ENCODE peak calls at places on chromosome 12, in nine cellular contexts. One of them, this sample, is unnamed. For H3K4me1, the result is how much of the 10 kb centered on the place peaks cover.

GRCh38 chr12:46675736-46676135 is 150.1 kb downstream of the SLC38A4 start:
- DNase-seq in psoas muscle: no peak
- DNase-seq in CD4-positive, CD25-positive, alpha-beta regulatory T cell: peak
- DNase-seq in effector memory CD4-positive, alpha-beta T cell: no peak
- DNase-seq in GM23338: peak
- DNase-seq in Peyer's patch: no peak
- DNase-seq in GM23248: peak
- DNase-seq in uterus: no peak
- DNase-seq in adrenal gland: peak
- DNase-seq in this sample: no peak

GRCh38 chr12:46944104-46944503 is 118.3 kb upstream of the SLC38A4 start:
- DNase-seq in psoas muscle: no peak
- DNase-seq in CD4-positive, CD25-positive, alpha-beta regulatory T cell: no peak
- DNase-seq in effector memory CD4-positive, alpha-beta T cell: no peak
- DNase-seq in GM23338: no peak
- DNase-seq in Peyer's patch: no peak
- DNase-seq in GM23248: peak
- DNase-seq in uterus: no peak
- DNase-seq in adrenal gland: peak
- DNase-seq in this sample: no peak

GRCh38 chr12:121184984-121185894 is 24.7 kb upstream of the P2RX4 start:
- DNase-seq in psoas muscle: no peak
- DNase-seq in CD4-positive, CD25-positive, alpha-beta regulatory T cell: no peak
- DNase-seq in effector memory CD4-positive, alpha-beta T cell: no peak
- DNase-seq in GM23338: no peak
- DNase-seq in Peyer's patch: no peak
- DNase-seq in GM23248: no peak
- DNase-seq in uterus: no peak
- DNase-seq in adrenal gland: no peak
- DNase-seq in this sample: no peak

GRCh38 chr12:23621910-23622309 is 327.6 kb downstream of the SOX5 start:
- DNase-seq in psoas muscle: no peak
- DNase-seq in CD4-positive, CD25-positive, alpha-beta regulatory T cell: no peak
- DNase-seq in effector memory CD4-positive, alpha-beta T cell: no peak
- DNase-seq in GM23338: no peak
- DNase-seq in Peyer's patch: no peak
- DNase-seq in GM23248: no peak
- DNase-seq in uterus: no peak
- DNase-seq in adrenal gland: no peak
- DNase-seq in this sample: no peak

GRCh38 chr12:31965090-31965489 is 5.9 kb downstream of the RESF1 start:
- DNase-seq in psoas muscle: no peak
- DNase-seq in CD4-positive, CD25-positive, alpha-beta regulatory T cell: no peak
- DNase-seq in effector memory CD4-positive, alpha-beta T cell: peak
- DNase-seq in GM23338: peak
- DNase-seq in Peyer's patch: no peak
- DNase-seq in GM23248: no peak
- DNase-seq in uterus: no peak
- DNase-seq in adrenal gland: no peak
- DNase-seq in this sample: no peak

GRCh38 chr12:51678086-51678724 is 87.2 kb downstream of the SCN8A start:
- DNase-seq in psoas muscle: no peak
- DNase-seq in CD4-positive, CD25-positive, alpha-beta regulatory T cell: peak
- DNase-seq in effector memory CD4-positive, alpha-beta T cell: no peak
- DNase-seq in GM23338: peak
- DNase-seq in Peyer's patch: no peak
- DNase-seq in GM23248: peak
- DNase-seq in uterus: no peak
- DNase-seq in adrenal gland: peak
- DNase-seq in this sample: no peak

GRCh38 chr12:42631507-42631906 is 42.0 kb upstream of the PRICKLE1 start:
- DNase-seq in psoas muscle: no peak
- DNase-seq in CD4-positive, CD25-positive, alpha-beta regulatory T cell: no peak
- DNase-seq in effector memory CD4-positive, alpha-beta T cell: no peak
- DNase-seq in GM23338: no peak
- DNase-seq in Peyer's patch: no peak
- DNase-seq in GM23248: peak
- DNase-seq in uterus: no peak
- DNase-seq in adrenal gland: no peak
- DNase-seq in this sample: no peak

GRCh38 chr12:9941838-9942237 is 9.7 kb upstream of the CLEC2A start:
- DNase-seq in psoas muscle: no peak
- DNase-seq in CD4-positive, CD25-positive, alpha-beta regulatory T cell: no peak
- DNase-seq in effector memory CD4-positive, alpha-beta T cell: no peak
- DNase-seq in GM23338: no peak
- DNase-seq in Peyer's patch: no peak
- DNase-seq in GM23248: no peak
- DNase-seq in uterus: no peak
- DNase-seq in adrenal gland: no peak
- DNase-seq in this sample: no peak

GRCh38 chr12:55927588-55928502 is at the start of gene PYM1:
- DNase-seq in psoas muscle: peak
- DNase-seq in CD4-positive, CD25-positive, alpha-beta regulatory T cell: peak
- DNase-seq in effector memory CD4-positive, alpha-beta T cell: peak
- DNase-seq in GM23338: peak
- DNase-seq in Peyer's patch: peak
- DNase-seq in GM23248: peak
- DNase-seq in uterus: peak
- DNase-seq in adrenal gland: peak
- DNase-seq in this sample: peak

GRCh38 chr12:12901158-12901791 is 9.9 kb downstream of the GPRC5A start:
- DNase-seq in psoas muscle: peak
- DNase-seq in CD4-positive, CD25-positive, alpha-beta regulatory T cell: no peak
- DNase-seq in effector memory CD4-positive, alpha-beta T cell: no peak
- DNase-seq in GM23338: no peak
- DNase-seq in Peyer's patch: no peak
- DNase-seq in GM23248: peak
- DNase-seq in uterus: peak
- DNase-seq in adrenal gland: peak
- DNase-seq in this sample: no peak

DNA sequence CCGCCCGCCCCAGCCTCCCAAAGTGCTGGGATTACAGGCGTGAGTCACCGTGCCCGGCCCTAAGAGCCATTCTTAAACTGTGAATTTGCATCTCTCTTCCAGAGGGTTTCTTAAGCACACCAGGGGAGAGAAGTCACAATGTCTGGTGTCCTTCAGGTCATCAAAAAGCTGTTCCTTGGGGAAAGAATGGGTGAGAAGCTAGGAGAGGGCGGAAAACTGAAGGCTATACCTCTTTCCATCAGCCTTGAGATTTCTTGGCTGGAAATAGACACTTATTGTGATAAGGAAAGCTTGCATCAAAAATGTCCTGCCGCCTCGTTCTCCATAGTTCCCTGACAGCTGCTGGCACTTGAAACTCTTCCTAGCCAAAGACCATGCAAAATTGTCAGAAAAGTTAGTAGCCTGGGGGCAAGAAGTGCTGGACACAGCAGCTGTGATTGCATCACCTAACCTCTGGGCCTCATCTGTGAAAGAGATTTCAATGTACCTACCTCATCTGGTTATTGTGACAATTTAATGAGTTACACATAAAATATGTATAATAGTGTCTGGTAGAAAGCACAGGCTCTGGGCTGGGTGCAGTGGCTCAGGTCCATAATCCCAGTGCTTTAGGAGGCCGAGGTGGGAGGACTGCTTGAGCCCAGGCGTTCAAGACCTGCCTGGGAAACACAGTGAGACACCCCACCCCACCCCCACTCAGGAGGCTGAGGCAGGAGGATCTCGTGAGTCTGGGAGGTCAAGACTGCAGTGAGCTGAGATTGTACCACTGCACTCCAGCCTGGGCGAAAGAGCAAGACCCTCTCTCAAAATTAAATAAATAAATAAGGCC is 9.7 kb upstream of the UBC start:
- DNase-seq in psoas muscle: no peak
- DNase-seq in CD4-positive, CD25-positive, alpha-beta regulatory T cell: no peak
- DNase-seq in effector memory CD4-positive, alpha-beta T cell: no peak
- DNase-seq in GM23338: peak
- DNase-seq in Peyer's patch: no peak
- DNase-seq in GM23248: peak
- DNase-seq in uterus: peak
- DNase-seq in adrenal gland: peak
- DNase-seq in this sample: no peak
- H3K4me1 ChIP-seq in psoas muscle: under half
- H3K4me1 ChIP-seq in CD4-positive, CD25-positive, alpha-beta regulatory T cell: under half
- H3K4me1 ChIP-seq in effector memory CD4-positive, alpha-beta T cell: under half
- H3K4me1 ChIP-seq in GM23338: under half
- H3K4me1 ChIP-seq in Peyer's patch: under half
- H3K4me1 ChIP-seq in GM23248: under half
- H3K4me1 ChIP-seq in uterus: under half
- H3K4me1 ChIP-seq in adrenal gland: under half
- H3K4me1 ChIP-seq in this sample: under half

GRCh38 chr12:53050426-53051057 is 677 bp downstream of the TNS2 start:
- DNase-seq in psoas muscle: peak
- DNase-seq in CD4-positive, CD25-positive, alpha-beta regulatory T cell: no peak
- DNase-seq in effector memory CD4-positive, alpha-beta T cell: no peak
- DNase-seq in GM23338: no peak
- DNase-seq in Peyer's patch: no peak
- DNase-seq in GM23248: no peak
- DNase-seq in uterus: no peak
- DNase-seq in adrenal gland: peak
- DNase-seq in this sample: peak
- H3K4me1 ChIP-seq in psoas muscle: half or more
- H3K4me1 ChIP-seq in CD4-positive, CD25-positive, alpha-beta regulatory T cell: under half
- H3K4me1 ChIP-seq in effector memory CD4-positive, alpha-beta T cell: under half
- H3K4me1 ChIP-seq in GM23338: half or more
- H3K4me1 ChIP-seq in Peyer's patch: under half
- H3K4me1 ChIP-seq in GM23248: half or more
- H3K4me1 ChIP-seq in uterus: under half
- H3K4me1 ChIP-seq in adrenal gland: half or more
- H3K4me1 ChIP-seq in this sample: half or more

DNA sequence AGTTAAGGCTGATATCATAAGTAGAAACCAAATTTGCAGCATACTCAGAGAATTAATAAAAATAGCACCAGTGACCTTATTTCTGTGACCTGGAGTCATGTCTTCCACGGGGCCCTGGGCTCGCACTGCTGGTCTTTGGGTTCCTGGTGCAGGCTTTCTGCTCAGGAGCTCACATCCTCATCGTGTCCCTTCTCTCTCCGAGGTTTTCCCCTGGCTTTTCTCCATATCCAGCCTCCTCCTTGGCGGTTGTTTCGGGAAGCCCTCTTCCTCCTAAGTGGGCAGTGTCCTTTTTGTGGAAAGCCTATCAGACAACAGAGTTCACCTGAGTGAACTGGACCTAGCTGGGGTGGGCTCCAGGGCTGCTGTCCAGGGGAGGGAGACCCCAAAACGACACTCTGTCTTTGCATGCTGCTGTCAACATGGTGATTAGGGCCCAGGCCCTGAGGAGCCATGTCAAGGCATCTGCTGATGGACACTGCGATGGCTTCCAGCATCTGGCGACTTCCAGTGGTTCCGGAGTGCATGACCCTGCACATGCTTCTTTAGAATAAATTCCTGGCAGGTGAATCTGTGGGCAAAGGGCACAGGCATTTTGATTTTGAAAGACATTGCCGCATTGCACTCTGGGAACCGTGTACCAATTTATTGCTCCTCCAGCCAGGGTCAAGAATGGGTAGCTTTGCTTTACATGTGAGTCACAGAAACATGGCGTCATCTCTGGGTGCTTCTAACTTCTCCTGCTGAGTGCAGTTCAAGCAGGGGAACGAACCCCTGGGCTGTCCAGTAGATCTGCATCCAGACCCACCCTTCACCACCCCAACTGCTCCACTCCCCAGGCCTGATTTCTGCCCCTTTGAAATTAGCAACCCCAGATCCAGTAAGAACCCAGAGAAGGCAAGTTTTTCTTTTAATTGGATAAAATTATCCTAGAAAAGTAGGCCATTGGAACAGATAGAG is 136.8 kb downstream of the ADGRD1 start:
- DNase-seq in psoas muscle: peak
- DNase-seq in CD4-positive, CD25-positive, alpha-beta regulatory T cell: no peak
- DNase-seq in effector memory CD4-positive, alpha-beta T cell: no peak
- DNase-seq in GM23338: no peak
- DNase-seq in Peyer's patch: no peak
- DNase-seq in GM23248: no peak
- DNase-seq in uterus: peak
- DNase-seq in adrenal gland: no peak
- DNase-seq in this sample: peak
- H3K4me1 ChIP-seq in psoas muscle: under half
- H3K4me1 ChIP-seq in CD4-positive, CD25-positive, alpha-beta regulatory T cell: under half
- H3K4me1 ChIP-seq in effector memory CD4-positive, alpha-beta T cell: under half
- H3K4me1 ChIP-seq in GM23338: under half
- H3K4me1 ChIP-seq in Peyer's patch: under half
- H3K4me1 ChIP-seq in GM23248: under half
- H3K4me1 ChIP-seq in uterus: under half
- H3K4me1 ChIP-seq in adrenal gland: under half
- H3K4me1 ChIP-seq in this sample: under half

GRCh38 chr12:123050913-123051312 is 70.4 kb downstream of the ARL6IP4 start:
- DNase-seq in psoas muscle: no peak
- DNase-seq in CD4-positive, CD25-positive, alpha-beta regulatory T cell: no peak
- DNase-seq in effector memory CD4-positive, alpha-beta T cell: no peak
- DNase-seq in GM23338: no peak
- DNase-seq in Peyer's patch: no peak
- DNase-seq in GM23248: no peak
- DNase-seq in uterus: no peak
- DNase-seq in adrenal gland: no peak
- DNase-seq in this sample: no peak

GRCh38 chr12:123046431-123046830 is 66.0 kb downstream of the ARL6IP4 start:
- DNase-seq in psoas muscle: no peak
- DNase-seq in CD4-positive, CD25-positive, alpha-beta regulatory T cell: no peak
- DNase-seq in effector memory CD4-positive, alpha-beta T cell: no peak
- DNase-seq in GM23338: no peak
- DNase-seq in Peyer's patch: no peak
- DNase-seq in GM23248: no peak
- DNase-seq in uterus: no peak
- DNase-seq in adrenal gland: no peak
- DNase-seq in this sample: no peak

GRCh38 chr12:123049398-123050250 is 69.1 kb downstream of the ARL6IP4 start:
- DNase-seq in psoas muscle: no peak
- DNase-seq in CD4-positive, CD25-positive, alpha-beta regulatory T cell: no peak
- DNase-seq in effector memory CD4-positive, alpha-beta T cell: no peak
- DNase-seq in GM23338: no peak
- DNase-seq in Peyer's patch: no peak
- DNase-seq in GM23248: peak
- DNase-seq in uterus: no peak
- DNase-seq in adrenal gland: peak
- DNase-seq in this sample: no peak

GRCh38 chr12:123047289-123047688 is 66.8 kb downstream of the ARL6IP4 start:
- DNase-seq in psoas muscle: no peak
- DNase-seq in CD4-positive, CD25-positive, alpha-beta regulatory T cell: no peak
- DNase-seq in effector memory CD4-positive, alpha-beta T cell: no peak
- DNase-seq in GM23338: no peak
- DNase-seq in Peyer's patch: no peak
- DNase-seq in GM23248: no peak
- DNase-seq in uterus: no peak
- DNase-seq in adrenal gland: no peak
- DNase-seq in this sample: no peak

DNA sequence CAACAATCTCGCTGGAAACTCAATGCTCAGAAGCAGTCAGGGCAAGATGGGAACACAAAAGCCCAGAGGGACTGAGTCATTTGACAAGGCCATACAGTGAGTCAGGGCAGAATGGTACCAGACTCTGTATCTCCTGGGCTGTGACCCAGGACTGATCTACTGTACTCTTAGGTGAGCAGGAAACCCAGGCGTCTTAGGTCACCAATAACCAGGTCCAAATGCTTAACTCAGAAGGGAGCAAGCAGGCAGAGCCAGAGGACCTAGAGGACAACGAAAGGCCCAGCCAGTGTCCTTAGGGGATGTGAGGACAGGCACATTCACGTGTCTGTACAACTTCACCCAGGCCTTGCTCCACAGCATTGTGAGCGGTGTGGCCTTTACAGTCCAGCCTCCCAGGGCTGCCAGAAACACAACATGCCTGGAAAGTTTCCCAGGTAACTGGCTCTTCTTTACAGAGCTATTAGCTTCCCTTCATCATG is 69.9 kb downstream of the ARL6IP4 start:
- DNase-seq in psoas muscle: no peak
- DNase-seq in CD4-positive, CD25-positive, alpha-beta regulatory T cell: no peak
- DNase-seq in effector memory CD4-positive, alpha-beta T cell: no peak
- DNase-seq in GM23338: no peak
- DNase-seq in Peyer's patch: no peak
- DNase-seq in GM23248: peak
- DNase-seq in uterus: peak
- DNase-seq in adrenal gland: peak
- DNase-seq in this sample: no peak
- H3K4me1 ChIP-seq in psoas muscle: under half
- H3K4me1 ChIP-seq in CD4-positive, CD25-positive, alpha-beta regulatory T cell: under half
- H3K4me1 ChIP-seq in effector memory CD4-positive, alpha-beta T cell: under half
- H3K4me1 ChIP-seq in GM23338: under half
- H3K4me1 ChIP-seq in Peyer's patch: under half
- H3K4me1 ChIP-seq in GM23248: under half
- H3K4me1 ChIP-seq in uterus: under half
- H3K4me1 ChIP-seq in adrenal gland: under half
- H3K4me1 ChIP-seq in this sample: under half

This sample was measured in tibial nerve.